ENCODE peak calls at places on chromosomes 5 and 9, in six cellular contexts. One of them, this sample, is unnamed.

GRCh38 chr5:109855056-109855455 is 165.3 kb downstream of the MAN2A1 start:
- DNase-seq in GM12864: no peak
- DNase-seq in RWPE2: no peak
- DNase-seq in A673: no peak
- DNase-seq in kidney epithelial cell: no peak
- DNase-seq in GM13977: no peak
- DNase-seq in this sample: no peak

GRCh38 chr9:126756876-126757415 is 47.9 kb upstream of the ZBTB43 start:
- DNase-seq in GM12864: no peak
- DNase-seq in RWPE2: no peak
- DNase-seq in A673: peak; percentile 84
- DNase-seq in kidney epithelial cell: no peak
- DNase-seq in GM13977: no peak
- DNase-seq in this sample: no peak

GRCh38 chr5:151155149-151155776 is 2.3 kb downstream of the ANXA6 start:
- DNase-seq in GM12864: no peak
- DNase-seq in RWPE2: no peak
- DNase-seq in A673: peak; percentile 9
- DNase-seq in kidney epithelial cell: no peak
- DNase-seq in GM13977: no peak
- DNase-seq in this sample: no peak

GRCh38 chr5:15008476-15008875 is 136.9 kb upstream of the ANKH start:
- DNase-seq in GM12864: no peak
- DNase-seq in RWPE2: peak; percentile 99
- DNase-seq in A673: peak; percentile 81
- DNase-seq in kidney epithelial cell: peak; percentile 87
- DNase-seq in GM13977: no peak
- DNase-seq in this sample: no peak

GRCh38 chr9:26955921-26956886 is at the start of gene IFT74:
- DNase-seq in GM12864: peak; percentile 91
- DNase-seq in RWPE2: peak; percentile 97
- DNase-seq in A673: peak; percentile 95
- DNase-seq in kidney epithelial cell: peak; percentile 93
- DNase-seq in GM13977: peak; percentile 92
- DNase-seq in this sample: peak; percentile 88

GRCh38 chr5:172820046-172820767 is 13.8 kb upstream of the ERGIC1 start:
- DNase-seq in GM12864: no peak
- DNase-seq in RWPE2: no peak
- DNase-seq in A673: no peak
- DNase-seq in kidney epithelial cell: peak; percentile 77
- DNase-seq in GM13977: no peak
- DNase-seq in this sample: no peak

GRCh38 chr5:60463179-60463868 is 236.6 kb downstream of the DEPDC1B start:
- DNase-seq in GM12864: no peak
- DNase-seq in RWPE2: no peak
- DNase-seq in A673: no peak
- DNase-seq in kidney epithelial cell: no peak
- DNase-seq in GM13977: no peak
- DNase-seq in this sample: no peak

GRCh38 chr5:140153905-140154304 is 21.1 kb upstream of the CYSTM1 start:
- DNase-seq in GM12864: no peak
- DNase-seq in RWPE2: no peak
- DNase-seq in A673: no peak
- DNase-seq in kidney epithelial cell: no peak
- DNase-seq in GM13977: no peak
- DNase-seq in this sample: no peak

GRCh38 chr5:176994460-176995121 is 12.0 kb downstream of the UIMC1 start:
- DNase-seq in GM12864: peak; percentile 57
- DNase-seq in RWPE2: no peak
- DNase-seq in A673: peak; percentile 17
- DNase-seq in kidney epithelial cell: peak; percentile 63
- DNase-seq in GM13977: no peak
- DNase-seq in this sample: no peak

GRCh38 chr9:71977003-71977402 is 65.6 kb downstream of the C9orf85 start:
- DNase-seq in GM12864: no peak
- DNase-seq in RWPE2: no peak
- DNase-seq in A673: no peak
- DNase-seq in kidney epithelial cell: no peak
- DNase-seq in GM13977: no peak
- DNase-seq in this sample: no peak
- TF ChIP-seq CTCF in GM12864: no peak
- TF ChIP-seq CTCF in RWPE2: no peak
- TF ChIP-seq CTCF in A673: no peak
- TF ChIP-seq CTCF in kidney epithelial cell: no peak
- TF ChIP-seq CTCF in GM13977: no peak
- TF ChIP-seq CTCF in this sample: no peak

GRCh38 chr9:99193466-99193821 is 28.3 kb downstream of the ALG2 start:
- DNase-seq in GM12864: no peak
- DNase-seq in RWPE2: no peak
- DNase-seq in A673: no peak
- DNase-seq in kidney epithelial cell: no peak
- DNase-seq in GM13977: no peak
- DNase-seq in this sample: no peak
- TF ChIP-seq CTCF in GM12864: no peak
- TF ChIP-seq CTCF in RWPE2: peak; percentile 11
- TF ChIP-seq CTCF in A673: no peak
- TF ChIP-seq CTCF in kidney epithelial cell: no peak
- TF ChIP-seq CTCF in GM13977: no peak
- TF ChIP-seq CTCF in this sample: no peak

GRCh38 chr9:8070779-8071444 is 271.3 kb upstream of the DMAC1 start:
- DNase-seq in GM12864: no peak
- DNase-seq in RWPE2: no peak
- DNase-seq in A673: no peak
- DNase-seq in kidney epithelial cell: no peak
- DNase-seq in GM13977: no peak
- DNase-seq in this sample: no peak
- TF ChIP-seq CTCF in GM12864: no peak
- TF ChIP-seq CTCF in RWPE2: no peak
- TF ChIP-seq CTCF in A673: no peak
- TF ChIP-seq CTCF in kidney epithelial cell: no peak
- TF ChIP-seq CTCF in GM13977: no peak
- TF ChIP-seq CTCF in this sample: no peak

DNA sequence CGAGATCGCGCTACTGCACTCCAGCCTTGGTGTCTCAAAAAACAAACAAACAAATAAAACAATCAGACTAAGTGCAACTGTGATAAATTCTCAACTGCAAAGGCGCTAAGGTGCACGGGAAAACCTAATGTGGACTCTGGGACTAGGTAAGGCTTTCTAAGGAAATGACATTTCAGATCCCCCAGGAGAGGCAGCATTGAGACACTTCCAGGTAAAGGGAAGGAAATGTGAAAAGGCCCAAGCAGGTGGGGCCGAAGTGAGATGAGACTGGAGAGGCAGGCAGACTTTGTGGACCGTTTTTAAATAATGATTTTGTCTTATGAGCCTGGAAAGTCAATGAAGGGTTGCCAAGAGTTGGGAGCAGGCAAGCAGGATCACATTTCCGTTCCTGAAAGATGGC is 1.9 kb upstream of the APBA1 start:
- DNase-seq in GM12864: no peak
- DNase-seq in RWPE2: no peak
- DNase-seq in A673: no peak
- DNase-seq in kidney epithelial cell: no peak
- DNase-seq in GM13977: no peak
- DNase-seq in this sample: no peak
- TF ChIP-seq CTCF in GM12864: no peak
- TF ChIP-seq CTCF in RWPE2: no peak
- TF ChIP-seq CTCF in A673: no peak
- TF ChIP-seq CTCF in kidney epithelial cell: no peak
- TF ChIP-seq CTCF in GM13977: no peak
- TF ChIP-seq CTCF in this sample: no peak

GRCh38 chr5:138922494-138922893 is 47.4 kb upstream of the LRRTM2 start:
- DNase-seq in GM12864: no peak
- DNase-seq in RWPE2: no peak
- DNase-seq in A673: no peak
- DNase-seq in kidney epithelial cell: no peak
- DNase-seq in GM13977: peak; percentile 67
- DNase-seq in this sample: no peak
- TF ChIP-seq CTCF in GM12864: no peak
- TF ChIP-seq CTCF in RWPE2: no peak
- TF ChIP-seq CTCF in A673: no peak
- TF ChIP-seq CTCF in kidney epithelial cell: no peak
- TF ChIP-seq CTCF in GM13977: peak; percentile 31
- TF ChIP-seq CTCF in this sample: no peak

DNA sequence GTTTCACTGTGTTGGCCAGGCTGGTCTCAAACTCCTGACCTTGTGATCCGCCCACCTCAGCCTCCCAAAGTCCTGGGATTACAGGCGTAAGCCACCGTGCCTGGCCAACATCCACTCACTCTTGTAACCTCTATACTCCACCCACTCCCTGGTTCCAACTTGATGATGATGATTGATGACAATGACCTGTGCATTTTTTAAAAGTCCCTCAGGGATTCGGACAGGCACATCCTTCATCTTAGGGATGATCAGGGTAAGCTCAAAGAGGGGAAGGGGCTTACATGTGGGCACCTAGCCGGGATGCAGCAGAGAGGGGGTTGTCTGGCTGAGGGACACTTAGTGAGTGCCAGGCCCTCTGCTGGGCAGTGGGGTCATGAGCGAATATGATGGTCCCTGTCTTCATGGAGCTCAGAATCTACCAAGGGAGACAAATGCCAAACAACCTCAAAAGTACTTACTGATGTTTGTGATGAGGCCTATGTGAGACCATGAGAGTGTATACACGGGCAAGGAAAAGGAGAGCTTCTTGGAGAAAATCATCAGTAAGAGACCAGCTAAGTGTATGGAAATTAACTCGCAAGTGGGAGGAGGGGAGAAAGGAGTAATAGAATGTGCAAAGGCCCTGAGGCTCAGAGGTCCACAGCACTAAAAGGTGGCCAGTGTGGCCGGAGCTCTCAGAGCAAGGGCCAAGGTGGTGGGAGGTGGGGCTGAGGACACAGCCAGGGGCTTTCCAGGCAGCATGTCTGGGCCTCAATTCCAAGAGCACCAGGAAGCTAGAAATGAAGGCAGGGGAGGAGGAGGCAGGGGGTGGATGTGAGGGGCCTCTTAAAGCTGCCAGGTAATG is 27.4 kb downstream of the LHX2 start:
- DNase-seq in GM12864: no peak
- DNase-seq in RWPE2: no peak
- DNase-seq in A673: no peak
- DNase-seq in kidney epithelial cell: no peak
- DNase-seq in GM13977: no peak
- DNase-seq in this sample: no peak
- TF ChIP-seq CTCF in GM12864: no peak
- TF ChIP-seq CTCF in RWPE2: no peak
- TF ChIP-seq CTCF in A673: no peak
- TF ChIP-seq CTCF in kidney epithelial cell: peak; percentile 14
- TF ChIP-seq CTCF in GM13977: peak; percentile 32
- TF ChIP-seq CTCF in this sample: no peak

GRCh38 chr9:93698140-93698908 is 121.9 kb downstream of the PHF2 start:
- DNase-seq in GM12864: no peak
- DNase-seq in RWPE2: no peak
- DNase-seq in A673: no peak
- DNase-seq in kidney epithelial cell: no peak
- DNase-seq in GM13977: no peak
- DNase-seq in this sample: no peak

GRCh38 chr9:93701494-93702218 is 125.3 kb downstream of the PHF2 start:
- DNase-seq in GM12864: no peak
- DNase-seq in RWPE2: no peak
- DNase-seq in A673: no peak
- DNase-seq in kidney epithelial cell: no peak
- DNase-seq in GM13977: no peak
- DNase-seq in this sample: no peak

GRCh38 chr9:93699650-93700049 is 123.3 kb downstream of the PHF2 start:
- DNase-seq in GM12864: no peak
- DNase-seq in RWPE2: no peak
- DNase-seq in A673: no peak
- DNase-seq in kidney epithelial cell: no peak
- DNase-seq in GM13977: no peak
- DNase-seq in this sample: no peak

GRCh38 chr9:93697352-93698139 is 121.2 kb downstream of the PHF2 start:
- DNase-seq in GM12864: no peak
- DNase-seq in RWPE2: no peak
- DNase-seq in A673: no peak
- DNase-seq in kidney epithelial cell: no peak
- DNase-seq in GM13977: no peak
- DNase-seq in this sample: no peak

GRCh38 chr9:93702261-93702660 is 125.9 kb downstream of the PHF2 start:
- DNase-seq in GM12864: no peak
- DNase-seq in RWPE2: no peak
- DNase-seq in A673: no peak
- DNase-seq in kidney epithelial cell: no peak
- DNase-seq in GM13977: no peak
- DNase-seq in this sample: no peak
- TF ChIP-seq CTCF in GM12864: peak; percentile 8
- TF ChIP-seq CTCF in RWPE2: no peak
- TF ChIP-seq CTCF in A673: no peak
- TF ChIP-seq CTCF in kidney epithelial cell: no peak
- TF ChIP-seq CTCF in GM13977: no peak
- TF ChIP-seq CTCF in this sample: no peak

DNA sequence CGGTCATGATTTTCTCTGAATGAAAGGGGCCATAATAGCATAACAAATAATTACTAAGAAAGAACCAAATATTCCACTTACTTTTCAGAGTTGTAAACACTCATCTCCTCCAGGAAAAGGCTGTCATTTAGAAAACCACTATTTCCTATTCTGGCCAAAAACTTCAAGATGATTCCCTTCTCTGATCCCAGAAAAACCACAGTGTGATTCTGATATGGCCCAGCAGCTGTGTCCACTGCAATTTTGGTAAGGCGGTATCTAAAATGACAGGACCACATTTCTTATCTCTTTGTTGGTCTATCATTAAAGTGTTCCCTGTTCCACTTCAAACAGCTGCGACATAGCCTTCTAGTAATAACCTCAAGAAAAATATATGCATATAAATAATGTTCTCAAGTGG is 96.2 kb downstream of the SEMA6A start:
- DNase-seq in GM12864: no peak
- DNase-seq in RWPE2: no peak
- DNase-seq in A673: no peak
- DNase-seq in kidney epithelial cell: no peak
- DNase-seq in GM13977: no peak
- DNase-seq in this sample: no peak
- TF ChIP-seq CTCF in GM12864: no peak
- TF ChIP-seq CTCF in RWPE2: no peak
- TF ChIP-seq CTCF in A673: no peak
- TF ChIP-seq CTCF in kidney epithelial cell: no peak
- TF ChIP-seq CTCF in GM13977: no peak
- TF ChIP-seq CTCF in this sample: no peak

GRCh38 chr5:138720840-138721239 is 32.4 kb upstream of the CTNNA1 start:
- DNase-seq in GM12864: no peak
- DNase-seq in RWPE2: no peak
- DNase-seq in A673: no peak
- DNase-seq in kidney epithelial cell: no peak
- DNase-seq in GM13977: no peak
- DNase-seq in this sample: no peak

GRCh38 chr5:138725153-138725884 is 27.9 kb upstream of the CTNNA1 start:
- DNase-seq in GM12864: no peak
- DNase-seq in RWPE2: peak; percentile 93
- DNase-seq in A673: peak; percentile 84
- DNase-seq in kidney epithelial cell: peak; percentile 45
- DNase-seq in GM13977: no peak
- DNase-seq in this sample: peak; percentile 9

GRCh38 chr5:138724470-138725146 is 28.6 kb upstream of the CTNNA1 start:
- DNase-seq in GM12864: no peak
- DNase-seq in RWPE2: no peak
- DNase-seq in A673: no peak
- DNase-seq in kidney epithelial cell: no peak
- DNase-seq in GM13977: no peak
- DNase-seq in this sample: no peak

GRCh38 chr5:138721979-138722378 is 31.2 kb upstream of the CTNNA1 start:
- DNase-seq in GM12864: no peak
- DNase-seq in RWPE2: no peak
- DNase-seq in A673: no peak
- DNase-seq in kidney epithelial cell: no peak
- DNase-seq in GM13977: no peak
- DNase-seq in this sample: no peak

GRCh38 chr5:138722518-138722917 is 30.7 kb upstream of the CTNNA1 start:
- DNase-seq in GM12864: no peak
- DNase-seq in RWPE2: no peak
- DNase-seq in A673: no peak
- DNase-seq in kidney epithelial cell: no peak
- DNase-seq in GM13977: no peak
- DNase-seq in this sample: no peak
- TF ChIP-seq CTCF in GM12864: no peak
- TF ChIP-seq CTCF in RWPE2: no peak
- TF ChIP-seq CTCF in A673: no peak
- TF ChIP-seq CTCF in kidney epithelial cell: no peak
- TF ChIP-seq CTCF in GM13977: no peak
- TF ChIP-seq CTCF in this sample: no peak

This sample was measured in neural crest cell.